ENCODE peak calls at places on chromosomes 4 and X, in ten cellular contexts. C is AG04450, S is mesenchymal stem cell, N is ovary, G is mammary epithelial cell, V is fibroblast of lung, B is left ventricle myocardium inferior, I is thoracic aorta, A is breast epithelium, J is lung. T is an unnamed sample. For H3K27me3, the result is how much of the 10 kb centered on the place peaks cover.

GRCh38 chr4:20017035-20017434 is 234.7 kb upstream of the SLIT2 start:
- DNase-seq in C (peak), S (no peak), N (no peak), G (no peak), V (peak), B (no peak), I (no peak), A (no peak), J (no peak), T (no peak)

GRCh38 chr4:1806596-1807257 is 13.6 kb downstream of the FGFR3 start:
- DNase-seq in C (no peak), S (no peak), N (no peak), G (no peak), V (no peak), B (no peak), I (no peak), A (no peak), J (no peak), T (no peak)

GRCh38 chr4:53043096-53043495 is 181.0 kb downstream of the RASL11B start:
- DNase-seq in C (no peak), S (no peak), N (no peak), G (no peak), V (no peak), B (no peak), I (no peak), A (no peak), J (no peak), T (no peak)

GRCh38 chr4:85058551-85058950 is 92.1 kb upstream of the WDFY3 start:
- DNase-seq in C (no peak), S (peak), N (no peak), G (no peak), V (peak), B (no peak), I (no peak), A (no peak), J (no peak), T (no peak)

GRCh38 chr4:68368566-68369473 is 18.9 kb upstream of the YTHDC1 start:
- DNase-seq in C (no peak), S (peak), N (no peak), G (peak), V (peak), B (no peak), I (no peak), A (no peak), J (no peak), T (no peak)

GRCh38 chrX:12868747-12869146 is 1.9 kb downstream of the TLR7 start:
- DNase-seq in C (no peak), S (no peak), N (no peak), G (no peak), V (no peak), B (no peak), I (no peak), A (no peak), J (no peak), T (no peak)

GRCh38 chrX:54824722-54825121 is 17.2 kb downstream of the MAGED2 start:
- DNase-seq in C (no peak), S (no peak), N (no peak), G (no peak), V (no peak), B (no peak), I (no peak), A (no peak), J (no peak), T (no peak)

GRCh38 chr4:20318011-20318898 is 66.5 kb downstream of the SLIT2 start:
- DNase-seq in C (no peak), S (peak), N (no peak), G (no peak), V (peak), B (no peak), I (no peak), A (no peak), J (no peak), T (no peak)

GRCh38 chrX:77689376-77689775 is 96.6 kb downstream of the ATRX start:
- DNase-seq in C (no peak), S (no peak), N (no peak), G (no peak), V (no peak), B (no peak), I (no peak), A (no peak), J (no peak), T (no peak)

DNA sequence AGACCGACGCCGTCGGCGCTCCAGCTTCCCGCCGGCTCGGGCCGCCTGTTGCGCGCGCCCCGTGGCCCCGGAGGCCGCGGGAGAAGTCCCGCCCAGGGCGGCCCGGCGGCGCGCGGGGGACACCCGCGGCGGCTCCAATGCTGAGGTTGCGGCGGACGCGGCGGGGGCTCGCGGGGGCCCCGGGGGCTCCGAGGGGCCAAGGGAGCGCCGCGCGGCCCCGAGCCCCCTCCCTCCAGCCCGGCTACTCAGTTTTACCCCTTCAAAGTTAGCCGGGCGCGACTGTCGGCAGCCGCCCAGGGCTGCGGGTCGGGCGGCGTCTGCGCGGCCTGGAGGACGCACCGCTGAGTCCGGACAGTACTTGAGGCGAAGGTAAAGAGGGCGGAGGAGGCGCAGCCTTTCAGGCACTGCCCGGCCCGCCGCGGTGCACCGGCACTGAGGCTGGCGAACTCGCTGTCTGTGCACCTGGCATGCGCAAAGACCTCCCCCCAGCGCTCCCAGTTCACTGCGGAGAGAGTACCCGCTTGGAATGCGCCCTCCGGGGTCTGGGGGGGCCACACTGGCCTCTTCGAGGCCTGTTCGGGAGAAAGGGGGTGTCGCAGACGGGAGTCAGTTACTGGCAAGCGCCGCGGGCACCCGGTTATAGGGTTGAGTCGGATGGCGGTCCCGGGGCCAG is 1.3 kb downstream of the PCDH19 start:
- DNase-seq in C (no peak), S (no peak), N (no peak), G (no peak), V (no peak), B (no peak), I (no peak), A (no peak), J (no peak), T (no peak)
- H3K27me3 ChIP-seq in C (under half), S (half or more), N (under half), G (under half), V (under half), B (half or more), I (under half), A (under half), J (under half), T (under half)

DNA sequence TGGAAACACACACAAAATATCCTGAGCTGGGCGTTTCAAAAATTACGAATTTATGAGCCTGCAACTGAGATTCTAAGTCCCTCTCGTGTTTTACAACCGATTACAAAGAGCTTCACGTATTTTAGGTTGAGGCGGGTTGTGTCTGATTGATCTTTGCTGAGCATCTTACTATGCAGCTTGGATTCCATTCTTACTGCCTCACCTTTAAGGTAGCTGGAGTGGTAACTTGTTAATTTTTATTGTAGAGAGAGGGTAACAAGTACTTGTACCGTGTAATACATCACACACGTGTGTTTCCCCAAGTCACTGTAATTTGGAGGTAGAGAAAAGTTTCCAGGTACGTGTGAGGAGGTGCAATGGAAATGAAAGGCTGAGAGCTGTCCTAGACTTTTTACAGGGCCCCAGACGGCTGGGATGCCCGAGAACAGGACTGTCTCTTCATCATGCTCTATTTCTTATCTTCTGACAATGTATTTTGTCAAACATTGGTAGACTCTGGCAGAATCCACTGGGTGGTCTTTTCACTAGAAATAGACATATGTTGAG is 97.8 kb upstream of the TENM3 start:
- DNase-seq in C (no peak), S (no peak), N (no peak), G (peak), V (peak), B (no peak), I (no peak), A (no peak), J (no peak), T (no peak)
- H3K27me3 ChIP-seq in C (under half), S (under half), N (under half), G (under half), V (under half), B (half or more), I (under half), A (under half), J (under half), T (under half)

GRCh38 chr4:4845027-4845426 is 14.4 kb upstream of the MSX1 start:
- DNase-seq in C (no peak), S (no peak), N (no peak), G (no peak), V (no peak), B (no peak), I (no peak), A (no peak), J (no peak), T (peak)
- H3K27me3 ChIP-seq in C (under half), S (under half), N (under half), G (under half), V (under half), B (half or more), I (under half), A (under half), J (under half), T (under half)

DNA sequence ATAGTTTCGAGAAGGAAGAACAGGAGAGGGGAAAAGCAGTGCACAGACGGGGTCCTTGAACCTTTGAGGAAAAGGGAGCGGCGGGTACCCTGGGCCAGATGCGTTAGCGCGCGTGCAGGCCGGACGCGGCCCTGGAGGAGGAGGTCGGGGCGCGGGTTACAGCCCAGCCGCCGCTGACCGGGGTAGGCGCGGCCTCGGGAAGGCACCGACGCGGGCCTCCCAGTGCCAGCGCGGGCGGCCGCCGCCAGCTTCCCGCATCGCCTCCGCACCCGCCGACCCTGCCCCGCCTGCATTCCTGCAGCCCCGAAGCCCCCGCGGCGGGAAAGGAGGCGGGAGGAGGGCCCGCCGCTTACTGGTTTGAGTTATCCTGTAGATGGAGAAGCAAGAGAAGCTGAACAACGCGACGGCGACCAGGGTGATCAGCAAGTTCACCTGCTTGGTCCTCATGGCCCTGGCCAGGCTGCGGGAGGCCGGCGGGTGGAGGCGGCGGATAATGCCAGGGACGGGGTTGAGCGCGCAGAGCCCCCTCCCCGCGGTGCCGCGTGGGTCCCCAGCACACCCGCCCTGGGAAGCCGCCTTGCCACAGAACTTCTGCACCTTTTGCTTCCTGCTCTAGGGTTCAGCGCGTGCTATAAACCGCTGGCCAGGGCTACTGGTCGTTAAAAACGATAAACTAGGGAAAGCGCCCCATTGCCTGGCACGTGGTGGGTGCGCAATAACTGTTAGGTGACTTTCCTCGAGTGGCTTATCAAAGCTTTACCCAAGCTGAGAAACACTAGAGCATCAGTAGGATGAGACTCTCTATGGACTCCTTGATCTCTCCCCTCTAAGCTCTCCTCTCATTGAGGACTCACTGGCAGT is at the start of gene MGAT4D:
- DNase-seq in C (no peak), S (peak), N (no peak), G (no peak), V (no peak), B (no peak), I (no peak), A (no peak), J (no peak), T (no peak)
- H3K27me3 ChIP-seq in C (under half), S (half or more), N (under half), G (under half), V (under half), B (half or more), I (under half), A (under half), J (under half), T (half or more)

GRCh38 chrX:72006461-72006860 is 95.8 kb downstream of the NHSL2 start:
- DNase-seq in C (no peak), S (no peak), N (no peak), G (no peak), V (no peak), B (no peak), I (no peak), A (no peak), J (no peak), T (no peak)
- H3K27me3 ChIP-seq in C (under half), S (half or more), N (under half), G (under half), V (under half), B (under half), I (under half), A (under half), J (under half), T (under half)